ENCODE peak calls at places on chromosomes 5 and 9, in four cellular contexts. Y, O, F and A are unnamed samples.

GRCh38 chr9:93830224-93830596 is 124.9 kb downstream of the BARX1 start:
- DNase-seq in Y (no peak), O (no peak), F (no peak), A (peak; percentile 65)

GRCh38 chr5:31078931-31079330 is 114.6 kb upstream of the CDH6 start:
- DNase-seq in Y (no peak), O (no peak), F (no peak), A (no peak)

GRCh38 chr5:176166427-176166826 is 71.8 kb upstream of the SIMC1 start:
- DNase-seq in Y (no peak), O (no peak), F (no peak), A (no peak)

GRCh38 chr9:123389070-123389469 is 33.1 kb downstream of the CRB2 start:
- DNase-seq in Y (peak; percentile 71), O (no peak), F (no peak), A (no peak)

GRCh38 chr5:54671111-54671531 is 153.6 kb downstream of the SNX18 start:
- DNase-seq in Y (no peak), O (peak; percentile 89), F (no peak), A (no peak)

GRCh38 chr9:94806307-94806893 is 79.9 kb downstream of the AOPEP start:
- DNase-seq in Y (no peak), O (no peak), F (no peak), A (no peak)

GRCh38 chr5:84816746-84817547 is 432.3 kb upstream of the EDIL3 start:
- DNase-seq in Y (no peak), O (peak; percentile 18), F (no peak), A (no peak)

GRCh38 chr9:100602302-100602930 is 24.5 kb downstream of the CAVIN4 start:
- DNase-seq in Y (no peak), O (peak; percentile 65), F (no peak), A (no peak)

GRCh38 chr9:22098636-22099332 is 89.7 kb upstream of the CDKN2B start:
- DNase-seq in Y (no peak), O (no peak), F (no peak), A (no peak)

GRCh38 chr9:138120511-138121437 is 243.2 kb downstream of the CACNA1B start:
- DNase-seq in Y (no peak), O (no peak), F (peak; percentile 51), A (no peak)

GRCh38 chr5:54443264-54443663 is 12.2 kb upstream of the HSPB3 start:
- DNase-seq in Y (no peak), O (peak; percentile 71), F (no peak), A (no peak)

GRCh38 chr5:84372066-84372700 is 12.5 kb downstream of the EDIL3 start:
- DNase-seq in Y (no peak), O (peak; percentile 93), F (no peak), A (no peak)

GRCh38 chr5:157740211-157740610 is 3.3 kb upstream of the LSM11 start:
- DNase-seq in Y (no peak), O (peak; percentile 18), F (no peak), A (no peak)

GRCh38 chr5:133681896-133682295 is 69.6 kb upstream of the FSTL4 start:
- DNase-seq in Y (peak; percentile 36), O (no peak), F (no peak), A (peak; percentile 50)

GRCh38 chr5:142206801-142207200 is 98.2 kb downstream of the NDFIP1 start:
- DNase-seq in Y (peak; percentile 25), O (no peak), F (no peak), A (no peak)

GRCh38 chr5:112957970-112958773 is 18.4 kb upstream of the DCP2 start:
- DNase-seq in Y (no peak), O (peak; percentile 93), F (peak; percentile 85), A (no peak)

GRCh38 chr9:104494808-104495207 is 9.3 kb upstream of the OR13F1 start:
- DNase-seq in Y (no peak), O (peak; percentile 1), F (no peak), A (no peak)

GRCh38 chr5:143108498-143109128 is 294.9 kb downstream of the NR3C1 start:
- DNase-seq in Y (no peak), O (no peak), F (peak; percentile 78), A (no peak)

GRCh38 chr5:143019157-143019556 is 249.0 kb downstream of the ARHGAP26 start:
- DNase-seq in Y (no peak), O (no peak), F (no peak), A (no peak)

GRCh38 chr5:149053027-149053705 is 9.7 kb downstream of the SH3TC2 start:
- DNase-seq in Y (no peak), O (no peak), F (no peak), A (no peak)

GRCh38 chr9:69577123-69577522 is 95.0 kb downstream of the APBA1 start:
- DNase-seq in Y (no peak), O (no peak), F (no peak), A (no peak)

GRCh38 chr9:81244631-81245030 is 444.7 kb downstream of the TLE1 start:
- DNase-seq in Y (no peak), O (peak; percentile 11), F (no peak), A (no peak)

GRCh38 chr5:104297076-104297475 is 734.5 kb upstream of the NUDT12 start:
- DNase-seq in Y (no peak), O (no peak), F (no peak), A (no peak)

GRCh38 chr5:17737087-17737486 is 102.8 kb downstream of the TAF11L14 start:
- DNase-seq in Y (no peak), O (no peak), F (no peak), A (no peak)

GRCh38 chr5:88787856-88788255 is 95.1 kb downstream of the MEF2C start:
- DNase-seq in Y (no peak), O (no peak), F (no peak), A (no peak)

GRCh38 chr5:121681200-121681855 is 170.4 kb upstream of the FTMT start:
- DNase-seq in Y (no peak), O (peak; percentile 7), F (no peak), A (no peak)

GRCh38 chr9:89523948-89524347 is 26.0 kb upstream of the SEMA4D start:
- DNase-seq in Y (no peak), O (no peak), F (no peak), A (no peak)

GRCh38 chr5:124849774-124850173 is 103.3 kb upstream of the ZNF608 start:
- DNase-seq in Y (no peak), O (no peak), F (no peak), A (no peak)

GRCh38 chr5:175096469-175097185 is 347.4 kb downstream of the DRD1 start:
- DNase-seq in Y (no peak), O (no peak), F (no peak), A (no peak)
- H3K27ac ChIP-seq in Y (no peak overlapping the region), O (peak overlapping the region; percentile 84), F (no peak overlapping the region), A (no peak overlapping the region)

GRCh38 chr5:174097486-174098185 is 52.1 kb downstream of the NSG2 start:
- DNase-seq in Y (no peak), O (no peak), F (no peak), A (no peak)

GRCh38 chr5:174098694-174099093 is 53.2 kb downstream of the NSG2 start:
- DNase-seq in Y (no peak), O (no peak), F (no peak), A (no peak)

GRCh38 chr5:174096619-174097018 is 51.1 kb downstream of the NSG2 start:
- DNase-seq in Y (no peak), O (no peak), F (no peak), A (no peak)

GRCh38 chr5:174101331-174101730 is 55.8 kb downstream of the NSG2 start:
- DNase-seq in Y (no peak), O (no peak), F (no peak), A (no peak)

GRCh38 chr5:174100490-174100889 is 55.0 kb downstream of the NSG2 start:
- DNase-seq in Y (no peak), O (no peak), F (no peak), A (peak; percentile 38)
- TF ChIP-seq CTCF in Y (no peak), O (no peak), F (no peak), A (no peak)

GRCh38 chr5:80143491-80143890 is 108.3 kb downstream of the THBS4 start:
- DNase-seq in Y (peak; percentile 77), O (no peak), F (no peak), A (no peak)
- H3K27ac ChIP-seq in Y (peak overlapping the region; percentile 85), O (peak overlapping the region; percentile 94), F (no peak overlapping the region), A (no peak overlapping the region)

DNA sequence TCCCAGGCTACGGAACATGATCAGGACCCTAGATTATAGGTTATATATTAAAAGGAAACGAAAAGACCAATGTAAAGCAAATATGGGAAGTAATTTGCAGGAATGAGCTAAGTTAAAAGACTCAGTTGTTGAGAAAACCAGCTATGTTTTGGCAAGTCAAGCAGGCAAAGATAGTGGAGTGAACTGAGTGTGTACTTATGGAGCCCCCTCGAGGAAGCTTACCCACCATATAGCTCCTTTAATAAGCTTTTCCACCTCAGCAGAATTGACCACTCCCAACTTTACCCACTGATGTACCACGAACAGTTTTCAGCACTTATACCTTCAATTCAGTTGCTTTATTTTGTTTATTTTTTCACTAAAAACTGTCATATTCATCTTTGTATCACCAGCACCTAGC is 57.3 kb upstream of the PJA2 start:
- DNase-seq in Y (no peak), O (no peak), F (no peak), A (no peak)
- TF ChIP-seq CTCF in Y (no peak), O (no peak), F (no peak), A (no peak)

GRCh38 chr9:130395810-130396435 is 48.8 kb upstream of the ASS1 start:
- DNase-seq in Y (no peak), O (no peak), F (no peak), A (no peak)

GRCh38 chr9:130394320-130394719 is 50.4 kb upstream of the ASS1 start:
- DNase-seq in Y (no peak), O (no peak), F (no peak), A (no peak)

GRCh38 chr9:130393681-130394071 is 51.1 kb upstream of the ASS1 start:
- DNase-seq in Y (no peak), O (no peak), F (no peak), A (no peak)

GRCh38 chr9:130396581-130396980 is 48.2 kb upstream of the ASS1 start:
- DNase-seq in Y (no peak), O (no peak), F (no peak), A (no peak)

DNA sequence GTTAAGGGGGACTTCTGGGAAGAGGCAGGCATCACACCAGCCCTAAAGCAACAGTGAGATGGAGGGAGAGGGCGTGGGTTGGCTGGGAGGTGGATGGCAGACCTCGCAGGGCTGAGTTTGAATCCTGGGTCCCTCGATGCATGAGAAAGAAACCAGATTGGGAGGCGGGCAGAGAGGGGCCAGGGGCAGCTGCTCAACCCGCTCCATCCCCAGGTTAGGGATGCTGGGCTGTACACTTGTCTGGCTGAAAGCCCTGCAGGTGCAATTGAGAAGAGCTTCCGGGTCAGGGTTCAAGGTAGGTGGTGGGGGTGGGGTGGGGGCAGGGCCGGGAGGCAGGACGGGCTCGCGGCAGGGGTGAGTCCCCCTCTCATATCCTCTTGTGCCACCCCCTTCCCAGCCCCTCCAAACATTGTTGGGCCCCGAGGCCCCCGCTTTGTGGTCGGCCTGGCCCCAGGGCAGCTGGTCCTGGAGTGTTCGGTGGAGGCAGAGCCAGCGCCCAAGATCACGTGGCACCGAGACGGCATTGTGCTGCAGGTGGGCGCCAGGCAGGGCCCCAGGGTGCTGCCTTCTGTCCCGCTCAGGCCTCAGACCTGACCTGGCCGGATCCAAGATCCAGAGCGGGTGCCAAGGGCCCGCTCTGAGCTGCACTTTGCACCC is 49.8 kb upstream of the ASS1 start:
- DNase-seq in Y (no peak), O (no peak), F (no peak), A (no peak)
- H3K27ac ChIP-seq in Y (no peak overlapping the region), O (no peak overlapping the region), F (no peak overlapping the region), A (no peak overlapping the region)

GRCh38 chr9:127384901-127385300 is 12.1 kb upstream of the SLC2A8 start:
- DNase-seq in Y (peak; percentile 52), O (no peak), F (no peak), A (peak; percentile 66)
- TF ChIP-seq CTCF in Y (no peak), O (no peak), F (no peak), A (no peak)